ENCODE peak calls at places on chromosomes 13 and 19, in seven cellular contexts. M, K, R, D, A, Q and E are unnamed samples.

GRCh38 chr13:46489586-46490023 is 63.4 kb upstream of the LRCH1 start:
- DNase-seq in D (no peak), M (no peak), Q (peak; percentile 78), R (no peak), K (no peak), A (peak; percentile 96), E (no peak)

GRCh38 chr13:50320297-50320862 is 305.1 kb downstream of the KCNRG start:
- DNase-seq in Q (no peak), K (no peak), R (no peak), D (no peak), M (no peak), A (peak; percentile 53), E (no peak)

GRCh38 chr19:29259153-29259552 is 46.2 kb upstream of the UQCRFS1 start:
- DNase-seq in D (no peak), K (no peak), A (no peak), Q (no peak), M (peak; percentile 28), R (no peak), E (no peak)

GRCh38 chr13:110944121-110944967 is 29.5 kb upstream of the ANKRD10 start:
- DNase-seq in D (peak; percentile 67), K (no peak), A (peak; percentile 76), R (peak; percentile 43), M (peak; percentile 41), Q (peak; percentile 62), E (peak; percentile 58)

GRCh38 chr19:14112809-14113385 is 4.7 kb downstream of the PRKACA start:
- DNase-seq in Q (no peak), R (no peak), D (no peak), K (no peak), A (peak; percentile 53), M (no peak), E (no peak)

GRCh38 chr19:48490980-48491792 is 20.4 kb downstream of the LMTK3 start:
- DNase-seq in Q (no peak), D (peak; percentile 61), R (peak; percentile 43), A (peak; percentile 45), M (peak; percentile 70), K (no peak), E (no peak)

GRCh38 chr13:112102243-112102642 is 35.3 kb downstream of the SOX1 start:
- DNase-seq in A (peak; percentile 3), K (no peak), M (no peak), D (no peak), R (no peak), Q (no peak), E (no peak)

GRCh38 chr13:41457589-41458186 is 338 bp downstream of the RGCC start:
- DNase-seq in Q (no peak), M (no peak), A (peak; percentile 27), R (peak; percentile 21), K (no peak), D (no peak), E (no peak)

GRCh38 chr13:69199664-69200063 is 908.0 kb upstream of the ATXN8OS start:
- DNase-seq in A (no peak), M (peak; percentile 39), R (no peak), Q (no peak), D (no peak), K (no peak), E (no peak)

GRCh38 chr19:49954092-49954825 is 6.7 kb downstream of the SIGLEC11 start:
- DNase-seq in D (no peak), M (no peak), A (peak; percentile 27), K (no peak), Q (no peak), R (no peak), E (peak; percentile 31)

GRCh38 chr13:28568286-28568685 is 73.4 kb upstream of the FLT1 start:
- DNase-seq in M (no peak), R (no peak), K (no peak), Q (no peak), A (peak; percentile 32), D (peak; percentile 76), E (no peak)

GRCh38 chr19:49222011-49222410 is 64.4 kb downstream of the TRPM4 start:
- DNase-seq in M (no peak), A (peak; percentile 58), K (no peak), Q (no peak), D (no peak), R (no peak), E (no peak)

GRCh38 chr19:54077334-54077733 is 3.8 kb downstream of the TARM1 start:
- DNase-seq in A (no peak), D (no peak), M (no peak), R (no peak), K (no peak), Q (no peak), E (no peak)

GRCh38 chr13:41610426-41610825 is 153.1 kb downstream of the RGCC start:
- DNase-seq in Q (peak; percentile 79), R (no peak), D (no peak), M (no peak), K (no peak), A (peak; percentile 91), E (peak; percentile 84)

GRCh38 chr19:19567391-19567790 is 29.3 kb downstream of the CILP2 start:
- DNase-seq in D (no peak), K (no peak), A (no peak), R (no peak), Q (no peak), M (no peak), E (no peak)

GRCh38 chr19:51044327-51044726 is 9.5 kb upstream of the KLK12 start:
- DNase-seq in D (no peak), K (no peak), A (no peak), M (no peak), Q (no peak), R (no peak), E (no peak)

GRCh38 chr19:31312004-31312403 is 37.2 kb downstream of the TSHZ3 start:
- DNase-seq in M (no peak), D (no peak), R (peak; percentile 14), A (peak; percentile 87), K (no peak), Q (peak; percentile 36), E (no peak)

GRCh38 chr19:28466107-28467045 is 746.6 kb downstream of the UQCRFS1 start:
- DNase-seq in Q (peak; percentile 16), R (peak; percentile 26), K (peak; percentile 61), M (peak; percentile 60), A (peak; percentile 66), D (peak; percentile 71), E (no peak)

GRCh38 chr19:51514866-51515481 is 13.4 kb upstream of the SIGLEC12 start:
- DNase-seq in A (peak; percentile 65), K (no peak), R (no peak), D (no peak), Q (peak; percentile 37), M (no peak), E (no peak)

GRCh38 chr19:1857648-1858326 is 5.6 kb downstream of the KLF16 start:
- DNase-seq in D (peak; percentile 27), M (no peak), Q (no peak), R (no peak), K (no peak), A (no peak), E (no peak)

GRCh38 chr13:39485314-39485700 is 117.7 kb downstream of the LHFPL6 start:
- DNase-seq in K (no peak), A (peak; percentile 34), D (no peak), Q (no peak), M (no peak), R (no peak), E (no peak)

GRCh38 chr13:24747248-24748151 is 16.5 kb upstream of the RNF17 start:
- DNase-seq in M (peak; percentile 90), D (no peak), K (peak; percentile 27), Q (no peak), R (no peak), A (peak; percentile 36), E (no peak)

GRCh38 chr13:111288276-111288675 is 32.2 kb upstream of the TEX29 start:
- DNase-seq in M (no peak), D (no peak), Q (no peak), A (no peak), R (no peak), K (no peak), E (no peak)

GRCh38 chr13:78100481-78100880 is 181.8 kb upstream of the EDNRB start:
- DNase-seq in K (no peak), Q (peak; percentile 15), R (no peak), M (no peak), D (no peak), A (peak; percentile 8), E (no peak)

GRCh38 chr19:17601683-17602082 is 46.2 kb downstream of the COLGALT1 start:
- DNase-seq in R (no peak), D (no peak), Q (no peak), M (no peak), K (no peak), A (no peak), E (no peak)

GRCh38 chr13:80131204-80131603 is 209.7 kb downstream of the SPRY2 start:
- DNase-seq in M (peak; percentile 9), A (peak; percentile 80), D (peak; percentile 68), K (peak; percentile 20), Q (no peak), R (no peak), E (peak; percentile 41)

GRCh38 chr19:56098731-56099577 is 22.1 kb downstream of the ZNF787 start:
- DNase-seq in M (no peak), A (no peak), D (no peak), R (no peak), K (no peak), Q (no peak), E (no peak)

GRCh38 chr13:33262069-33262487 is 23.5 kb downstream of the STARD13 start:
- DNase-seq in R (no peak), M (no peak), K (no peak), A (peak; percentile 49), Q (no peak), D (no peak), E (peak; percentile 57)

GRCh38 chr13:40063743-40064142 is 408.3 kb downstream of the COG6 start:
- DNase-seq in M (no peak), A (no peak), K (no peak), Q (no peak), R (no peak), D (peak; percentile 57), E (no peak)

GRCh38 chr13:111245781-111246384 is 74.6 kb upstream of the TEX29 start:
- DNase-seq in R (no peak), M (no peak), A (peak; percentile 53), D (no peak), K (no peak), Q (no peak), E (no peak)

GRCh38 chr13:92122454-92122853 is 724.0 kb downstream of the GPC5 start:
- DNase-seq in A (no peak), K (no peak), R (no peak), D (no peak), Q (no peak), M (no peak), E (no peak)

GRCh38 chr13:113554333-113554700 is 30.2 kb upstream of the TFDP1 start:
- DNase-seq in M (no peak), Q (no peak), A (no peak), R (no peak), D (no peak), K (no peak), E (no peak)

GRCh38 chr13:26656919-26657318 is 99.4 kb downstream of the WASF3 start:
- DNase-seq in K (no peak), Q (no peak), D (no peak), R (no peak), A (peak; percentile 77), M (no peak), E (no peak)

GRCh38 chr19:14826006-14826405 is 9.0 kb downstream of the OR7A5 start:
- DNase-seq in R (no peak), Q (no peak), D (no peak), M (no peak), A (no peak), K (no peak), E (peak; percentile 62)